ENCODE peak calls at places on chromosome X, in eight cellular contexts. I, U, C, F, J, Z, S and R are unnamed samples.

GRCh38 chrX:49846004-49846403 is 16.9 kb downstream of the PAGE4 start:
- DNase-seq in C (no peak), I (no peak), Z (no peak), F (no peak), J (no peak), S (no peak), U (no peak), R (no peak)

GRCh38 chrX:39577976-39578962 is 519.5 kb downstream of the BCOR start:
- DNase-seq in U (peak), Z (no peak), F (no peak), J (no peak), C (no peak), S (no peak), I (no peak), R (no peak)

GRCh38 chrX:114047558-114047957 is 536.3 kb upstream of the HTR2C start:
- DNase-seq in F (no peak), C (no peak), U (no peak), J (no peak), S (no peak), Z (no peak), I (peak), R (no peak)

GRCh38 chrX:51598899-51599298 is 19.8 kb downstream of the CENPVL3 start:
- DNase-seq in U (no peak), I (no peak), F (no peak), J (no peak), C (no peak), Z (no peak), S (no peak), R (no peak)

GRCh38 chrX:68018248-68019203 is 414.8 kb downstream of the OPHN1 start:
- DNase-seq in U (peak), F (no peak), I (peak), C (no peak), Z (peak), J (peak), S (peak), R (no peak)

GRCh38 chrX:2230457-2230856 is 270.3 kb downstream of the DHRSX start:
- DNase-seq in S (no peak), F (no peak), C (no peak), I (no peak), Z (no peak), J (no peak), U (no peak), R (no peak)

GRCh38 chrX:13518126-13518525 is 51.3 kb upstream of the EGFL6 start:
- DNase-seq in C (no peak), U (no peak), F (no peak), J (no peak), Z (no peak), I (no peak), S (no peak), R (no peak)

GRCh38 chrX:149849787-149850186 is 31.2 kb upstream of the MAGEA8 start:
- DNase-seq in U (no peak), I (no peak), C (no peak), Z (no peak), J (no peak), F (no peak), S (no peak), R (no peak)

GRCh38 chrX:136525738-136526606 is 6.0 kb upstream of the VGLL1 start:
- DNase-seq in Z (peak), U (peak), I (no peak), J (no peak), C (no peak), F (peak), S (peak), R (peak)

GRCh38 chrX:154596290-154596929 is 11.5 kb downstream of the CTAG1A start:
- DNase-seq in I (peak), C (no peak), F (no peak), J (peak), Z (peak), U (peak), S (peak), R (no peak)

GRCh38 chrX:47629419-47630210 is at the start of gene CFP:
- DNase-seq in C (no peak), J (no peak), I (no peak), Z (no peak), U (no peak), S (no peak), F (no peak), R (no peak)

GRCh38 chrX:15242899-15243555 is 26.9 kb downstream of the ASB9 start:
- DNase-seq in I (no peak), F (no peak), C (no peak), Z (peak), J (peak), U (peak), S (peak), R (peak)

GRCh38 chrX:9369802-9370291 is 95.0 kb upstream of the TBL1X start:
- DNase-seq in U (no peak), I (no peak), F (no peak), S (no peak), J (no peak), C (no peak), Z (no peak), R (no peak)

GRCh38 chrX:53257166-53257565 is 24.2 kb downstream of the IQSEC2 start:
- DNase-seq in I (no peak), U (no peak), J (no peak), F (no peak), Z (no peak), C (no peak), S (no peak), R (no peak)

GRCh38 chrX:368811-369562 is 17.7 kb downstream of the PPP2R3B start:
- DNase-seq in S (peak), C (no peak), U (peak), F (no peak), I (peak), Z (no peak), J (no peak), R (no peak)

GRCh38 chrX:132413459-132413858 is 75.4 kb downstream of the MBNL3 start:
- DNase-seq in S (no peak), F (no peak), U (no peak), Z (no peak), I (peak), C (no peak), J (peak), R (no peak)

GRCh38 chrX:68286076-68286475 is 147.2 kb downstream of the OPHN1 start:
- DNase-seq in I (no peak), S (no peak), F (no peak), Z (no peak), U (peak), C (no peak), J (no peak), R (no peak)

GRCh38 chrX:106484233-106484632 is 127.5 kb upstream of the RADX start:
- DNase-seq in I (no peak), U (no peak), Z (peak), S (no peak), J (no peak), F (no peak), C (no peak), R (no peak)